ENCODE peak calls at places on chromosome 15, in five cellular contexts. R is neuronal stem cell, T is mesenchymal stem cell, H is IMR-90, C is H9. V is an unnamed sample.

GRCh38 chr15:41928637-41929620 is 35.1 kb upstream of the SPTBN5 start:
- DNase-seq in R (no peak), T (peak; percentile 65), H (no peak), C (no peak), V (no peak)

GRCh38 chr15:86327230-86327865 is 247.7 kb downstream of the AGBL1 start:
- DNase-seq in R (no peak), T (peak; percentile 36), H (no peak), C (no peak), V (no peak)

GRCh38 chr15:92661961-92662360 is 6.4 kb upstream of the FAM174B start:
- DNase-seq in R (no peak), T (no peak), H (no peak), C (no peak), V (no peak)

GRCh38 chr15:32867313-32867626 is 149.5 kb downstream of the GREM1 start:
- DNase-seq in R (no peak), T (peak; percentile 94), H (peak; percentile 96), C (no peak), V (peak; percentile 67)

GRCh38 chr15:78989701-78990248 is 44.9 kb upstream of the CTSH start:
- DNase-seq in R (no peak), T (no peak), H (no peak), C (no peak), V (no peak)

GRCh38 chr15:58551084-58551763 is 119.4 kb downstream of the LIPC start:
- DNase-seq in R (no peak), T (no peak), H (no peak), C (no peak), V (no peak)

GRCh38 chr15:98384328-98385029 is 263.9 kb upstream of the IGF1R start:
- DNase-seq in R (no peak), T (no peak), H (no peak), C (no peak), V (no peak)

GRCh38 chr15:88833196-88833595 is 30.0 kb downstream of the ACAN start:
- DNase-seq in R (no peak), T (no peak), H (no peak), C (no peak), V (no peak)

GRCh38 chr15:66023322-66023972 is 154.2 kb downstream of the RAB11A start:
- DNase-seq in R (no peak), T (no peak), H (no peak), C (no peak), V (no peak)

GRCh38 chr15:68403161-68403941 is 28.6 kb downstream of the ITGA11 start:
- DNase-seq in R (no peak), T (no peak), H (no peak), C (peak; percentile 3), V (no peak)

GRCh38 chr15:71425388-71425787 is 310.1 kb downstream of the THSD4 start:
- DNase-seq in R (no peak), T (no peak), H (no peak), C (no peak), V (no peak)

GRCh38 chr15:33086500-33087141 is 107.9 kb downstream of the FMN1 start:
- DNase-seq in R (no peak), T (peak; percentile 65), H (peak; percentile 87), C (no peak), V (peak; percentile 63)

GRCh38 chr15:66294157-66294931 is 976 bp downstream of the DIS3L start:
- DNase-seq in R (peak; percentile 37), T (peak; percentile 50), H (peak; percentile 66), C (peak; percentile 54), V (peak; percentile 79)

GRCh38 chr15:44468713-44469385 is 41.4 kb downstream of the CTDSPL2 start:
- DNase-seq in R (no peak), T (peak; percentile 51), H (peak; percentile 83), C (no peak), V (no peak)

GRCh38 chr15:75367406-75367912 is 948 bp downstream of the MAN2C1 start:
- DNase-seq in R (no peak), T (no peak), H (no peak), C (no peak), V (no peak)

GRCh38 chr15:75368689-75369239 is 357 bp upstream of the MAN2C1 start:
- DNase-seq in R (no peak), T (peak; percentile 68), H (peak; percentile 17), C (no peak), V (no peak)

GRCh38 chr15:75366163-75366562 is 2.2 kb downstream of the MAN2C1 start:
- DNase-seq in R (no peak), T (no peak), H (no peak), C (no peak), V (no peak)

GRCh38 chr15:75369897-75370581 is 1.6 kb upstream of the MAN2C1 start:
- DNase-seq in R (no peak), T (no peak), H (no peak), C (no peak), V (no peak)

DNA sequence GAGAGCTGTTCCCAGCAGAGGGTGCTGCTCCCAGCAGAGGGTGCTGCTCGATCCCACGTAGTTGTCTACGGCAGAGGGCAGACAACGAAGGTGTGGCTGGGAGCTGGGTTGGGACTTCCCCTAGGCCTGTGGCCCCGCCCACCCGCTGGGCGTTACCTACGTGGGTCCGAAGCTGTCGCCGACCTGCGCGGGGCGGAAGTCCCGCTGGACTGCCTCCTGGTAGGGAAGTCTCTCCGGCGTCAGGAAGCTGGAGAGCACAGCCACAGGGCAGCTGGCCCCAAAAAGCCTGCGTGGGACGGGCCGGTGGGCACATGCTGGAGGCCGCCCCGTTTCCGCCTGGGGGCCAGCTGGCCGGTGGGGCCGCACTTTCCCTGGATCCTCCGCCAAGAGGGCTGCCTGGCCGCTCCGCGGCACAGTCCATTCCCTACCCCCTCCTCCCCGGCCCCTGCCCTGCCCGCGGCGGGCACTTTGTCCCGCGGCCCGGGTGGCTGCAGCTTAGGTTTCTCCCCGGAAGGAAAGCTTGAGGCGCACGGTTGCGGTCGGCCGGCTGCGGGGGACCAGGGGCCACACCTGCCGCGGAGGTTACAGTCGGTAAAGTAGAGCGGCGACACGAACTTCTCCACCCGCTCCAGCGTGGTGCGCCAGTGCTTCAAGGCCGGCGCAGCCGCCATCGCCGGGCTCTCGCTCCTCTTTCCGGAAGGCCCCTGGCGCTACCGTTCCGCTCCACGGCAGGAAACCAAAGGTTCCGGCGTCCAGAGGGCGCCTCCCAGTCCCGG is at the start of gene MAN2C1:
- DNase-seq in R (peak; percentile 88), T (peak; percentile 96), H (peak; percentile 94), C (peak; percentile 98), V (peak; percentile 99)
- H2BK15ac ChIP-seq in R (no peak within 1 kb of the TSS), T (peak within 1 kb of the TSS; percentile 60), H (no peak within 1 kb of the TSS), C (no peak within 1 kb of the TSS), V (no peak within 1 kb of the TSS)

DNA sequence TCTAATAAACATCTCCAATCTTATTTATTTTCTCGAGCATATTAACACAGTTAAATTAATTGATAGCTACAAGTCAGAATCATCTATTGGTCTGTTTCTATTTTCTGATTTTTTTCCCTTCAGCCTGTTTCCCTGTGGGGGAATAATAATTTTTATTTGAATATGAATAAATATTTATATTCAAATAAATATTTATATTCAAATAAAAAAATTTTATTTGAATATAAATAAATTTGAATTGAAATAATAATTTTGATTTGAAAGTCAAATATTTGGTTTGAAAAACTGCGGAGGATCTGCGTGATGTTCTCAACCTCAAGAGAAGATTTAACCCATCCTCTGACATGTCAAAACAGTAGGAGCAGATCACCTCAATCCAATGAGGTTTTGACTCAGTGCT is 380.1 kb upstream of the MEIS2 start:
- DNase-seq in R (no peak), T (no peak), H (no peak), C (no peak), V (no peak)
- H3K18ac ChIP-seq in R (no peak overlapping the region), T (no peak overlapping the region), H (no peak overlapping the region), C (no peak overlapping the region), V (no peak overlapping the region)

GRCh38 chr15:80701676-80702311 is 6.7 kb downstream of the ABHD17C start:
- DNase-seq in R (no peak), T (no peak), H (no peak), C (no peak), V (no peak)

GRCh38 chr15:80697316-80697715 is 2.2 kb downstream of the ABHD17C start:
- DNase-seq in R (no peak), T (no peak), H (no peak), C (no peak), V (no peak)

GRCh38 chr15:80695911-80696651 is 971 bp downstream of the ABHD17C start:
- DNase-seq in R (no peak), T (peak; percentile 43), H (no peak), C (no peak), V (peak; percentile 23)

GRCh38 chr15:80698636-80699035 is 3.5 kb downstream of the ABHD17C start:
- DNase-seq in R (no peak), T (no peak), H (peak; percentile 42), C (no peak), V (no peak)

DNA sequence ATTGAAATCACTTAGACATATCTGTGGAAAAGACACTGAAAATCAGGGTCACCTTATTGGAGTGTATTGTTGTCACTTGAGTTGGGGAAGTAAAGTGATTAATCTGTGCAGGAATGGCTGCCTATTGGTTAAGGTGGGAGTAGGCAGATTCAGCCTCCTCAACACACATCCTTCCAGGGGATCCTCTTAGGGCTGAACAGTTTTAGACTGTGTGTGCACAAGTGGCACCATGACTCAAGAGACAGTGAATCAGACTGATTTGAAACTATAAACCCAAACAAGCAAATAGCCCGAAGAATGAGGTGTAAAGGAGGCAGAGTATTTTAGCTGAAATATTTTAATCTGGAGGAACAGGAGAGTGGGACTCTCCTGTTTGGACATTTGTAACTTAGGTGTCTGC is 4.9 kb downstream of the ABHD17C start:
- DNase-seq in R (no peak), T (peak; percentile 31), H (peak; percentile 76), C (no peak), V (no peak)
- H3K27ac ChIP-seq in R (no peak overlapping the region), T (no peak overlapping the region), H (no peak overlapping the region), C (no peak overlapping the region), V (no peak overlapping the region)

DNA sequence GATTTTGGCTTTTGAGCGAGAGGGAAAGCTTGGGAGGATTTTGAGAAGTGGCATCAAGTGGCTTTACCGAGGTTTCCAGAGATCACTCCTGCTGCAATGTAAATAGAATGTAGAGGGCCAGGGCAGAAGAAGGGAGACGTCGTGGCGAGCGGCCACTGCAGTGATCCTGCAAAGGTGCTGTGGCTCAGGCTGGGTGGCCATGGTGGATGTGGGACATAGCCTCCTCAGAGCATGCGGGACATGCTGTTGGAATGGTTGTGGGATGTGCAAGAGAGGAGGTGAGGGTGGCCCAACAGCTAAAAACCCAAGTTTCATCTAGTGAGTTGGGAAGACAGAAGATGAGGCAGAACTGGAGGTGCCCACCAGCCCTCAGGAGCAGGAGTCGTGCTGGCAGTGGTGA is 3.1 kb upstream of the ATP10A start:
- DNase-seq in R (no peak), T (no peak), H (no peak), C (no peak), V (no peak)
- H2BK15ac ChIP-seq in R (no peak overlapping the region), T (no peak overlapping the region), H (no peak overlapping the region), C (no peak overlapping the region), V (no peak overlapping the region)

GRCh38 chr15:63600646-63601025 is 3.4 kb downstream of the FBXL22 start:
- DNase-seq in R (peak; percentile 74), T (peak; percentile 91), H (peak; percentile 93), C (peak; percentile 61), V (peak; percentile 87)
- H3K18ac ChIP-seq in R (peak overlapping the region; percentile 97), T (peak overlapping the region; percentile 82), H (peak overlapping the region; percentile 42), C (peak overlapping the region; percentile 6), V (no peak overlapping the region)

GRCh38 chr15:63197626-63198025 is 8.2 kb downstream of the RAB8B start:
- DNase-seq in R (no peak), T (no peak), H (no peak), C (no peak), V (no peak)
- H3K27ac ChIP-seq in R (no peak overlapping the region), T (no peak overlapping the region), H (no peak overlapping the region), C (no peak overlapping the region), V (no peak overlapping the region)